ENCODE peak calls at places on chromosomes 13 and 19, in four cellular contexts. I, E, Y and K are unnamed samples.

GRCh38 chr19:18023596-18024212 is 15.7 kb downstream of the ARRDC2 start:
- DNase-seq in I (peak), E (no peak), Y (peak), K (no peak)

GRCh38 chr19:41316306-41316920 is 6.4 kb downstream of the CCDC97 start:
- DNase-seq in Y (no peak), I (peak), E (no peak), K (no peak)

GRCh38 chr19:10513223-10513622 is 4.0 kb downstream of the S1PR5 start:
- DNase-seq in I (no peak), Y (no peak), E (no peak), K (no peak)

GRCh38 chr19:50969413-50969760 is at the start of gene KLK6:
- DNase-seq in E (no peak), Y (no peak), I (no peak), K (no peak)

GRCh38 chr13:67369895-67370660 is 139.9 kb upstream of the PCDH9 start:
- DNase-seq in Y (no peak), I (no peak), E (no peak), K (no peak)

GRCh38 chr13:102017248-102017647 is 384.6 kb downstream of the FGF14 start:
- DNase-seq in I (no peak), Y (no peak), E (no peak), K (no peak)

GRCh38 chr13:73107459-73107858 is 48.7 kb downstream of the KLF5 start:
- DNase-seq in I (no peak), E (no peak), Y (no peak), K (no peak)

GRCh38 chr13:21365574-21365973 is 93.5 kb downstream of the ZDHHC20 start:
- DNase-seq in Y (no peak), E (no peak), I (no peak), K (no peak)

GRCh38 chr19:18098891-18099622 is 1.5 kb downstream of the MAST3 start:
- DNase-seq in Y (no peak), I (no peak), E (no peak), K (no peak)

GRCh38 chr13:30111810-30112209 is 195.5 kb downstream of the KATNAL1 start:
- DNase-seq in Y (no peak), I (no peak), E (peak), K (peak)

GRCh38 chr13:53782400-53783030 is 753.9 kb downstream of the OLFM4 start:
- DNase-seq in E (peak), I (no peak), Y (no peak), K (peak)

GRCh38 chr19:16429066-16429758 is 42.6 kb downstream of the EPS15L1 start:
- DNase-seq in E (no peak), I (no peak), Y (no peak), K (no peak)

GRCh38 chr19:6868341-6868740 is 19.0 kb upstream of the ADGRE1 start:
- DNase-seq in Y (no peak), I (no peak), E (no peak), K (no peak)

GRCh38 chr19:5585461-5586299 is 17.9 kb upstream of the TINCR start:
- DNase-seq in Y (peak), E (no peak), I (no peak), K (no peak)

GRCh38 chr19:35153701-35154534 is 617 bp upstream of the FXYD5 start:
- DNase-seq in Y (peak), I (peak), E (peak), K (peak)

GRCh38 chr13:99290890-99291289 is 16.3 kb downstream of the GPR183 start:
- DNase-seq in Y (no peak), I (no peak), E (no peak), K (no peak)